ENCODE peak calls at places on chromosomes 7 and 10, in four cellular contexts. Z is activated T-helper 1 cell treated with anti-CD3 and anti-CD28 coated beads, Interleukin-12 subunit alpha, Interleukin-12 subunit beta, Interleukin-2, Interleukin-4 antibody, amounts not matched to agents 30 ng/mL and 10 ng/mL and 1 ng/mL, durations not matched to agents 14 hours and 24 hours and 36 hours; J is posterior vena cava; S is smooth muscle cell of the brain vasculature. P is an unnamed sample.
A peak's percentile ranks its signal among the peaks of the same experiment; 100 is the strongest.

GRCh38 chr10:6037975-6038624 is 24.1 kb downstream of the IL2RA start:
- DNase-seq in Z (no peak), J (no peak), S (no peak), P (no peak)

GRCh38 chr7:4144801-4145470 is 537.2 kb upstream of the FOXK1 start:
- DNase-seq in Z (no peak), J (peak; percentile 88), S (peak; percentile 68), P (no peak)

GRCh38 chr10:128062837-128063563 is 63.2 kb downstream of the MKI67 start:
- DNase-seq in Z (peak; percentile 55), J (peak; percentile 65), S (no peak), P (peak; percentile 39)

GRCh38 chr7:40758590-40758989 is 623.8 kb downstream of the SUGCT start:
- DNase-seq in Z (no peak), J (no peak), S (no peak), P (no peak)

GRCh38 chr10:44293842-44294241 is 91.1 kb downstream of the CXCL12 start:
- DNase-seq in Z (no peak), J (no peak), S (no peak), P (no peak)

GRCh38 chr7:298375-298702 is 8.4 kb downstream of the FOXL3 start:
- DNase-seq in Z (no peak), J (peak; percentile 65), S (no peak), P (no peak)

GRCh38 chr10:102994551-102995295 is 76.6 kb downstream of the CNNM2 start:
- DNase-seq in Z (no peak), J (no peak), S (no peak), P (no peak)

GRCh38 chr10:101001225-101002035 is 1.8 kb downstream of the LZTS2 start:
- DNase-seq in Z (no peak), J (peak; percentile 97), S (no peak), P (no peak)

GRCh38 chr7:86916277-86916825 is 143.1 kb downstream of the ELAPOR2 start:
- DNase-seq in Z (no peak), J (no peak), S (no peak), P (no peak)

GRCh38 chr7:126778101-126778500 is 474.6 kb downstream of the GRM8 start:
- DNase-seq in Z (no peak), J (no peak), S (no peak), P (no peak)

GRCh38 chr10:71088054-71088453 is 124.3 kb upstream of the UNC5B start:
- DNase-seq in Z (no peak), J (no peak), S (no peak), P (no peak)

GRCh38 chr10:55641601-55642000 is 719.5 kb downstream of the ZWINT start:
- DNase-seq in Z (no peak), J (no peak), S (no peak), P (no peak)

GRCh38 chr7:97381815-97382214 is 264.3 kb downstream of the SDHAF3 start:
- DNase-seq in Z (no peak), J (no peak), S (no peak), P (no peak)

GRCh38 chr7:95113590-95113989 is 206.2 kb downstream of the PPP1R9A start:
- DNase-seq in Z (no peak), J (no peak), S (no peak), P (no peak)

GRCh38 chr7:17297243-17297642 is 1.2 kb upstream of the AHR start:
- DNase-seq in Z (no peak), J (no peak), S (no peak), P (no peak)

GRCh38 chr7:107564553-107565298 is 955 bp downstream of the DUS4L start:
- DNase-seq in Z (no peak), J (no peak), S (no peak), P (no peak)

GRCh38 chr7:42967391-42967790 is 35.2 kb downstream of the MRPL32 start:
- DNase-seq in Z (no peak), J (no peak), S (no peak), P (no peak)

GRCh38 chr7:100080895-100081534 is 508 bp downstream of the ZNF3 start:
- DNase-seq in Z (no peak), J (no peak), S (no peak), P (no peak)

GRCh38 chr10:126375299-126375698 is 13.0 kb downstream of the ADAM12 start:
- DNase-seq in Z (no peak), J (no peak), S (no peak), P (no peak)

GRCh38 chr10:78550090-78550489 is 516.4 kb downstream of the RPS24 start:
- DNase-seq in Z (no peak), J (no peak), S (no peak), P (no peak)

GRCh38 chr10:26890956-26891355 is 30.2 kb upstream of the ABI1 start:
- DNase-seq in Z (peak; percentile 22), J (no peak), S (peak; percentile 4), P (peak; percentile 15)

GRCh38 chr7:8638076-8638475 is 204.7 kb downstream of the NXPH1 start:
- DNase-seq in Z (no peak), J (no peak), S (no peak), P (no peak)

GRCh38 chr7:151539055-151539714 is 19.5 kb upstream of the RHEB start:
- DNase-seq in Z (no peak), J (no peak), S (no peak), P (peak; percentile 25)

GRCh38 chr10:102602272-102603045 is 41.8 kb upstream of the TRIM8 start:
- DNase-seq in Z (no peak), J (peak; percentile 86), S (no peak), P (no peak)

GRCh38 chr7:146235210-146235609 is 118.6 kb downstream of the CNTNAP2 start:
- DNase-seq in Z (no peak), J (no peak), S (no peak), P (no peak)

GRCh38 chr7:114922652-114923402 is 933 bp downstream of the MDFIC start:
- DNase-seq in Z (peak; percentile 50), J (no peak), S (no peak), P (peak; percentile 74)

GRCh38 chr7:1209097-1209496 is 23.6 kb upstream of the UNCX start:
- DNase-seq in Z (no peak), J (no peak), S (no peak), P (no peak)

GRCh38 chr10:71073451-71074175 is 138.8 kb upstream of the UNC5B start:
- DNase-seq in Z (no peak), J (peak; percentile 55), S (no peak), P (no peak)

GRCh38 chr10:132300582-132300981 is 7.2 kb downstream of the STK32C start:
- DNase-seq in Z (no peak), J (peak; percentile 70), S (no peak), P (no peak)